ENCODE peak calls at places on chromosomes 5 and 9, in nine cellular contexts. M is midbrain; E is activated CD8-positive, alpha-beta memory T cell treated with anti-CD3 and anti-CD28 coated beads for 1 hour; U is AG08396; K is Caki2; X is MCF 10A; Y is B cell; T is activated T-helper 1 cell treated with Interleukin-2 at 50 U/mL for 16 hours; V is HTR-8/SVneo. Z is an unnamed sample.

GRCh38 chr5:172238334-172238733 is 44.4 kb downstream of the EFCAB9 start:
- DNase-seq in X (no peak), K (no peak), M (no peak), T (no peak), E (no peak), U (no peak), Y (no peak), V (no peak), Z (no peak)

GRCh38 chr5:68249520-68249919 is 34.0 kb downstream of the PIK3R1 start:
- DNase-seq in X (no peak), T (no peak), V (no peak), K (no peak), U (no peak), M (no peak), Y (no peak), E (no peak), Z (no peak)

GRCh38 chr9:127055745-127056402 is 66.6 kb downstream of the ANGPTL2 start:
- DNase-seq in X (no peak), T (no peak), K (no peak), Y (no peak), E (no peak), M (no peak), V (no peak), U (no peak), Z (no peak)

GRCh38 chr5:68279960-68280359 is 64.4 kb downstream of the PIK3R1 start:
- DNase-seq in V (no peak), M (no peak), T (peak), E (no peak), U (no peak), X (no peak), K (no peak), Y (no peak), Z (no peak)

GRCh38 chr5:73118331-73119011 is 1.9 kb upstream of the TMEM171 start:
- DNase-seq in Y (no peak), T (no peak), M (peak), K (peak), X (no peak), U (no peak), E (no peak), V (no peak), Z (no peak)

GRCh38 chr5:179986328-179986727 is 78.6 kb upstream of the TBC1D9B start:
- DNase-seq in T (no peak), E (no peak), Y (no peak), U (no peak), V (no peak), M (peak), K (no peak), X (peak), Z (no peak)

GRCh38 chr9:76441551-76442322 is 17.2 kb upstream of the GCNT1 start:
- DNase-seq in V (no peak), U (peak), K (peak), E (no peak), X (peak), M (no peak), Y (no peak), T (no peak), Z (peak)

GRCh38 chr5:122810405-122810804 is 35.0 kb upstream of the SNX24 start:
- DNase-seq in E (no peak), T (no peak), K (no peak), X (no peak), Y (no peak), M (no peak), U (no peak), V (no peak), Z (no peak)

GRCh38 chr9:137067860-137068538 is 2.4 kb downstream of the SAPCD2 start:
- DNase-seq in T (peak), U (peak), M (peak), Y (peak), X (peak), K (peak), E (peak), V (peak), Z (peak)

GRCh38 chr9:15642369-15642962 is 89.6 kb downstream of the CCDC171 start:
- DNase-seq in U (peak), M (peak), X (peak), Y (no peak), T (no peak), V (peak), K (no peak), E (no peak), Z (peak)

GRCh38 chr9:129141066-129142041 is 30.1 kb downstream of the PTPA start:
- DNase-seq in X (peak), V (no peak), T (no peak), Y (no peak), M (peak), E (no peak), U (peak), K (peak), Z (peak)

GRCh38 chr5:90874066-90874465 is 315.5 kb downstream of the ADGRV1 start:
- DNase-seq in E (no peak), V (no peak), U (no peak), X (no peak), Y (no peak), M (no peak), K (no peak), T (no peak), Z (no peak)

GRCh38 chr5:123700624-123701023 is 188.6 kb downstream of the CSNK1G3 start:
- DNase-seq in M (no peak), U (peak), V (peak), E (no peak), T (no peak), K (peak), Y (no peak), X (peak), Z (peak)

Z was measured in A172.